ENCODE peak calls at places on chromosomes 4 and X, in nine cellular contexts. H, R, N, C, P, B, V, O and F are unnamed samples.
A peak's percentile ranks its signal among the peaks of the same experiment; 100 is the strongest.

GRCh38 chr4:105619193-105619931 is 66.9 kb downstream of the ARHGEF38 start:
- DNase-seq in H (no peak), R (no peak), N (no peak), C (no peak), P (no peak), B (peak; percentile 58), V (peak; percentile 71), O (peak; percentile 25), F (no peak)

GRCh38 chr4:6951880-6952381 is 42.3 kb downstream of the TBC1D14 start:
- DNase-seq in H (no peak), R (no peak), N (no peak), C (no peak), P (no peak), B (peak; percentile 34), V (no peak), O (no peak), F (no peak)

GRCh38 chr4:137648531-137648930 is 116.2 kb upstream of the PCDH18 start:
- DNase-seq in H (no peak), R (no peak), N (no peak), C (no peak), P (no peak), B (no peak), V (no peak), O (no peak), F (no peak)

GRCh38 chr4:21901831-21902230 is 46.7 kb downstream of the KCNIP4 start:
- DNase-seq in H (no peak), R (no peak), N (no peak), C (no peak), P (no peak), B (no peak), V (no peak), O (no peak), F (peak; percentile 29)

GRCh38 chr4:5200546-5200945 is 149.3 kb downstream of the STK32B start:
- DNase-seq in H (no peak), R (no peak), N (no peak), C (no peak), P (no peak), B (no peak), V (no peak), O (no peak), F (no peak)

GRCh38 chr4:187218705-187219245 is 495.1 kb upstream of the FAT1 start:
- DNase-seq in H (no peak), R (no peak), N (no peak), C (no peak), P (no peak), B (no peak), V (no peak), O (no peak), F (no peak)

GRCh38 chrX:47573334-47574095 is 8.7 kb upstream of the TIMP1 start:
- DNase-seq in H (no peak), R (no peak), N (no peak), C (peak; percentile 84), P (peak; percentile 45), B (no peak), V (peak; percentile 55), O (peak; percentile 75), F (no peak)

GRCh38 chr4:13553081-13553480 is 8.8 kb upstream of the NKX3-2 start:
- DNase-seq in H (no peak), R (no peak), N (no peak), C (no peak), P (no peak), B (no peak), V (no peak), O (no peak), F (no peak)

GRCh38 chrX:102892103-102892502 is 45.0 kb upstream of the RAB40AL start:
- DNase-seq in H (no peak), R (no peak), N (no peak), C (no peak), P (no peak), B (no peak), V (no peak), O (no peak), F (no peak)

GRCh38 chrX:68307767-68308166 is 125.5 kb downstream of the OPHN1 start:
- DNase-seq in H (no peak), R (no peak), N (no peak), C (no peak), P (no peak), B (no peak), V (no peak), O (no peak), F (peak; percentile 61)

DNA sequence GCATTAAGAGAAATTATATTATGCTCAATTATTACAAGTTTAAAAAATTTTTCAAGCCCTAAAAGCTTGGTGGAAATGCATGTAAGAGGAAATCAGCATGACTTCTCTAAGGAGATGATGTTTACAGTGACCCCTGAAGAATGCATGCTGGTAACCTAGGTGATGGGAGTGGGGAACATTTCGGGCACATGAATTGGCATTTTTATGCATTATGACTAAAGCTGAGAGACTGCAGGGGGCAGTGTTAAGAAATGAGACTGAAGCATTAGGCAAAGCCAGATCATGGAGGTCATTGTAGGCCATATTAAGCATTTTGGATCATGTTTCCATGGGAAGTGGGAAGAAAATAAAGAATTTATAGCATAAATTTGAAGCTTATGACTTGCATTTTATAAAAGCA is 421.3 kb downstream of the FAT4 start:
- DNase-seq in H (no peak), R (no peak), N (no peak), C (no peak), P (peak; percentile 20), B (no peak), V (no peak), O (no peak), F (peak; percentile 45)
- TF ChIP-seq CTCF in H (peak; percentile 36), R (peak; percentile 13), N (peak; percentile 29), C (peak; percentile 27), P (no peak), B (no peak), V (no peak), O (peak; percentile 19), F (peak; percentile 68)

GRCh38 chr4:15197005-15197404 is 194.7 kb downstream of the CPEB2 start:
- DNase-seq in H (no peak), R (peak; percentile 10), N (no peak), C (peak; percentile 45), P (peak; percentile 21), B (no peak), V (no peak), O (peak; percentile 47), F (peak; percentile 22)
- TF ChIP-seq CTCF in H (peak; percentile 16), R (peak; percentile 11), N (peak; percentile 28), C (peak; percentile 59), P (no peak), B (no peak), V (peak; percentile 43), O (peak; percentile 53), F (peak; percentile 65)

GRCh38 chrX:29090811-29091210 is 503.6 kb downstream of the IL1RAPL1 start:
- DNase-seq in H (no peak), R (no peak), N (no peak), C (peak; percentile 35), P (no peak), B (no peak), V (no peak), O (peak; percentile 41), F (no peak)
- TF ChIP-seq CTCF in H (peak; percentile 24), R (peak; percentile 8), N (no peak), C (peak; percentile 63), P (no peak), B (peak; percentile 24), V (peak; percentile 51), O (peak; percentile 34), F (no peak)

GRCh38 chrX:132692526-132692925 is 203.7 kb upstream of the MBNL3 start:
- DNase-seq in H (no peak), R (no peak), N (no peak), C (no peak), P (no peak), B (no peak), V (no peak), O (no peak), F (no peak)

GRCh38 chrX:132694331-132694823 is 205.5 kb upstream of the MBNL3 start:
- DNase-seq in H (no peak), R (no peak), N (no peak), C (no peak), P (no peak), B (no peak), V (no peak), O (no peak), F (no peak)

GRCh38 chrX:132689741-132690140 is 200.9 kb upstream of the MBNL3 start:
- DNase-seq in H (no peak), R (no peak), N (no peak), C (no peak), P (no peak), B (no peak), V (no peak), O (no peak), F (no peak)

GRCh38 chrX:132692066-132692465 is 203.2 kb upstream of the MBNL3 start:
- DNase-seq in H (no peak), R (no peak), N (no peak), C (no peak), P (no peak), B (no peak), V (no peak), O (no peak), F (no peak)
- TF ChIP-seq CTCF in H (no peak), R (no peak), N (no peak), C (no peak), P (no peak), B (no peak), V (no peak), O (no peak), F (no peak)

DNA sequence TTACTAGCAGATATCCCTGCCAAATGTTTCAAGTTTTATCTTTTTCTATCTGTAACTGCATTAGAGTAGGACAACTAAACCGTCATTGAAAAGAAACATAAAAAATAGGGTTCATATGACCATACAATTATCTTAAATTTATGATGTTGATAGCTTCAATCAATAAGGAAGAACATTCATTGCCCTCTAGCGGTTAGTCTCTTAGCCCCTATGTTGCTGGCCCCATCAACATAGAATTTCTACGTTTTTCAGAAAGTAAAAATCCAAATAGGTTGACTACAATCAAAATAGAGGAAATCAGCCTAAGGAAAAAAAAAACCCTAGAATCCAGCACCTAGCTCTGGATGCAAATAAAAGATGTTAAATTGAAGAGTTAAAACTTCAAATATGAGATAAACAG is 225.1 kb upstream of the ITM2A start:
- DNase-seq in H (no peak), R (no peak), N (no peak), C (no peak), P (no peak), B (no peak), V (no peak), O (peak; percentile 0), F (no peak)
- TF ChIP-seq CTCF in H (peak; percentile 20), R (no peak), N (peak; percentile 45), C (peak; percentile 40), P (no peak), B (no peak), V (no peak), O (no peak), F (peak; percentile 29)

DNA sequence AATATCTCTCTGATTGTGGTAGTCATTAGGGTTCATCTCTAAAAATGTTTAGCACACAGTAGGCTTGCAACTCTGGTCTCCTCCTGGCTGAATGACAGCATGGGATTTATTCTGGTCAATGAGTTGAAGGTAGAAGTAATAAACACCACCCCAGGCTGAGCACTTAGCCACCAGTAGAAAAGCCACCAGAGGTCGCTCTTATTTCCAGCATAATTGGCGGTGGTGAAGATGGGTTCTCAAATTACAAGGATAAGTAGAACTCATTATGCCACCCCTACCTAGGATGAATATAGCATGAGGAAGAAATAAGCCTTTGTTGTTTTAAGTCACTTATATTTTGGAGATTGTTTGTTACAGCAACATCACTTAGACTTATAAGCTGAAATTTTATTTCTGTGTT is 302.7 kb downstream of the GPM6A start:
- DNase-seq in H (no peak), R (no peak), N (peak; percentile 39), C (peak; percentile 39), P (peak; percentile 11), B (no peak), V (no peak), O (peak; percentile 14), F (no peak)
- TF ChIP-seq CTCF in H (no peak), R (no peak), N (peak; percentile 80), C (peak; percentile 54), P (no peak), B (no peak), V (no peak), O (no peak), F (peak; percentile 64)

GRCh38 chrX:108268434-108269080 is 169.7 kb downstream of the COL4A6 start:
- DNase-seq in H (no peak), R (no peak), N (no peak), C (no peak), P (no peak), B (no peak), V (no peak), O (no peak), F (no peak)
- TF ChIP-seq CTCF in H (no peak), R (no peak), N (no peak), C (no peak), P (no peak), B (no peak), V (no peak), O (no peak), F (no peak)